ENCODE peak calls at places on chromosomes 12 and 14, in five cellular contexts. One of them, this sample, is unnamed.

GRCh38 chr12:122086641-122087285 is 8.2 kb downstream of the MLXIP start:
- DNase-seq in CD8-positive, alpha-beta T cell: no peak
- DNase-seq in fibroblast of mammary gland: no peak
- DNase-seq in cardiac fibroblast: no peak
- DNase-seq in AG09309: no peak
- DNase-seq in this sample: no peak

GRCh38 chr14:67962215-67962644 is 142.7 kb downstream of the RAD51B start:
- DNase-seq in CD8-positive, alpha-beta T cell: no peak
- DNase-seq in fibroblast of mammary gland: no peak
- DNase-seq in cardiac fibroblast: peak; percentile 75
- DNase-seq in AG09309: no peak
- DNase-seq in this sample: no peak

GRCh38 chr12:27193106-27193505 is 51.0 kb upstream of the STK38L start:
- DNase-seq in CD8-positive, alpha-beta T cell: no peak
- DNase-seq in fibroblast of mammary gland: peak; percentile 90
- DNase-seq in cardiac fibroblast: peak; percentile 75
- DNase-seq in AG09309: no peak
- DNase-seq in this sample: peak; percentile 65

GRCh38 chr12:27595231-27595642 is 71.2 kb downstream of the PPFIBP1 start:
- DNase-seq in CD8-positive, alpha-beta T cell: no peak
- DNase-seq in fibroblast of mammary gland: peak; percentile 88
- DNase-seq in cardiac fibroblast: peak; percentile 96
- DNase-seq in AG09309: peak; percentile 50
- DNase-seq in this sample: no peak

GRCh38 chr12:85805654-85806053 is 30.6 kb downstream of the RASSF9 start:
- DNase-seq in CD8-positive, alpha-beta T cell: no peak
- DNase-seq in fibroblast of mammary gland: peak; percentile 79
- DNase-seq in cardiac fibroblast: peak; percentile 50
- DNase-seq in AG09309: no peak
- DNase-seq in this sample: no peak

GRCh38 chr12:62536546-62536945 is 69.9 kb downstream of the MON2 start:
- DNase-seq in CD8-positive, alpha-beta T cell: no peak
- DNase-seq in fibroblast of mammary gland: no peak
- DNase-seq in cardiac fibroblast: no peak
- DNase-seq in AG09309: no peak
- DNase-seq in this sample: no peak

GRCh38 chr14:24310666-24311604 is at the start of gene LTB4R:
- DNase-seq in CD8-positive, alpha-beta T cell: peak; percentile 68
- DNase-seq in fibroblast of mammary gland: peak; percentile 69
- DNase-seq in cardiac fibroblast: peak; percentile 85
- DNase-seq in AG09309: no peak
- DNase-seq in this sample: no peak

GRCh38 chr14:58718226-58718625 is 80.5 kb downstream of the DACT1 start:
- DNase-seq in CD8-positive, alpha-beta T cell: no peak
- DNase-seq in fibroblast of mammary gland: no peak
- DNase-seq in cardiac fibroblast: no peak
- DNase-seq in AG09309: no peak
- DNase-seq in this sample: no peak

GRCh38 chr12:11860026-11860425 is 210.6 kb downstream of the ETV6 start:
- DNase-seq in CD8-positive, alpha-beta T cell: no peak
- DNase-seq in fibroblast of mammary gland: no peak
- DNase-seq in cardiac fibroblast: no peak
- DNase-seq in AG09309: no peak
- DNase-seq in this sample: no peak

GRCh38 chr14:70018713-70019201 is 139.5 kb downstream of the SMOC1 start:
- DNase-seq in CD8-positive, alpha-beta T cell: no peak
- DNase-seq in fibroblast of mammary gland: peak; percentile 28
- DNase-seq in cardiac fibroblast: peak; percentile 47
- DNase-seq in AG09309: no peak
- DNase-seq in this sample: no peak

GRCh38 chr12:50263832-50264231 is 19.5 kb downstream of the LIMA1 start:
- DNase-seq in CD8-positive, alpha-beta T cell: no peak
- DNase-seq in fibroblast of mammary gland: no peak
- DNase-seq in cardiac fibroblast: no peak
- DNase-seq in AG09309: no peak
- DNase-seq in this sample: no peak

GRCh38 chr12:124567035-124567672 is at the start of gene NCOR2:
- DNase-seq in CD8-positive, alpha-beta T cell: peak; percentile 55
- DNase-seq in fibroblast of mammary gland: no peak
- DNase-seq in cardiac fibroblast: no peak
- DNase-seq in AG09309: no peak
- DNase-seq in this sample: no peak

GRCh38 chr14:34872822-34873590 is 2.2 kb downstream of the BAZ1A start:
- DNase-seq in CD8-positive, alpha-beta T cell: no peak
- DNase-seq in fibroblast of mammary gland: peak; percentile 59
- DNase-seq in cardiac fibroblast: peak; percentile 57
- DNase-seq in AG09309: no peak
- DNase-seq in this sample: no peak

GRCh38 chr12:4690760-4691159 is 29.4 kb upstream of the GALNT8 start:
- DNase-seq in CD8-positive, alpha-beta T cell: no peak
- DNase-seq in fibroblast of mammary gland: no peak
- DNase-seq in cardiac fibroblast: no peak
- DNase-seq in AG09309: no peak
- DNase-seq in this sample: no peak

GRCh38 chr12:78340406-78340805 is 509.7 kb downstream of the NAV3 start:
- DNase-seq in CD8-positive, alpha-beta T cell: no peak
- DNase-seq in fibroblast of mammary gland: no peak
- DNase-seq in cardiac fibroblast: no peak
- DNase-seq in AG09309: no peak
- DNase-seq in this sample: no peak

GRCh38 chr14:77339407-77339806 is 18.6 kb downstream of the GSTZ1 start:
- DNase-seq in CD8-positive, alpha-beta T cell: no peak
- DNase-seq in fibroblast of mammary gland: peak; percentile 75
- DNase-seq in cardiac fibroblast: peak; percentile 21
- DNase-seq in AG09309: peak; percentile 34
- DNase-seq in this sample: no peak

GRCh38 chr12:32399045-32399372 is 349 bp upstream of the FGD4 start:
- DNase-seq in CD8-positive, alpha-beta T cell: no peak
- DNase-seq in fibroblast of mammary gland: no peak
- DNase-seq in cardiac fibroblast: no peak
- DNase-seq in AG09309: no peak
- DNase-seq in this sample: no peak

GRCh38 chr14:100433428-100433814 is 110.3 kb downstream of the SLC25A47 start:
- DNase-seq in CD8-positive, alpha-beta T cell: no peak
- DNase-seq in fibroblast of mammary gland: no peak
- DNase-seq in cardiac fibroblast: no peak
- DNase-seq in AG09309: no peak
- DNase-seq in this sample: no peak

GRCh38 chr14:77036484-77037337 is 8.2 kb upstream of the IRF2BPL start:
- DNase-seq in CD8-positive, alpha-beta T cell: no peak
- DNase-seq in fibroblast of mammary gland: no peak
- DNase-seq in cardiac fibroblast: no peak
- DNase-seq in AG09309: no peak
- DNase-seq in this sample: no peak

GRCh38 chr12:106461730-106462129 is 104.2 kb downstream of the POLR3B start:
- DNase-seq in CD8-positive, alpha-beta T cell: no peak
- DNase-seq in fibroblast of mammary gland: no peak
- DNase-seq in cardiac fibroblast: no peak
- DNase-seq in AG09309: no peak
- DNase-seq in this sample: no peak

GRCh38 chr12:24562761-24563392 is 386.0 kb downstream of the BCAT1 start:
- DNase-seq in CD8-positive, alpha-beta T cell: no peak
- DNase-seq in fibroblast of mammary gland: peak; percentile 43
- DNase-seq in cardiac fibroblast: peak; percentile 38
- DNase-seq in AG09309: no peak
- DNase-seq in this sample: no peak

GRCh38 chr14:105850853-105851581 is 324.6 kb downstream of the TMEM121 start:
- DNase-seq in CD8-positive, alpha-beta T cell: no peak
- DNase-seq in fibroblast of mammary gland: no peak
- DNase-seq in cardiac fibroblast: no peak
- DNase-seq in AG09309: no peak
- DNase-seq in this sample: no peak

GRCh38 chr12:880656-881055 is 68.8 kb downstream of the RAD52 start:
- DNase-seq in CD8-positive, alpha-beta T cell: no peak
- DNase-seq in fibroblast of mammary gland: no peak
- DNase-seq in cardiac fibroblast: no peak
- DNase-seq in AG09309: no peak
- DNase-seq in this sample: no peak

GRCh38 chr12:105257321-105257728 is 21.4 kb upstream of the APPL2 start:
- DNase-seq in CD8-positive, alpha-beta T cell: no peak
- DNase-seq in fibroblast of mammary gland: peak; percentile 95
- DNase-seq in cardiac fibroblast: peak; percentile 41
- DNase-seq in AG09309: peak; percentile 68
- DNase-seq in this sample: peak; percentile 66

GRCh38 chr12:81167694-81168093 is 89.8 kb downstream of the ACSS3 start:
- DNase-seq in CD8-positive, alpha-beta T cell: no peak
- DNase-seq in fibroblast of mammary gland: peak; percentile 20
- DNase-seq in cardiac fibroblast: peak; percentile 37
- DNase-seq in AG09309: no peak
- DNase-seq in this sample: no peak

GRCh38 chr14:77043177-77043983 is 14.9 kb upstream of the IRF2BPL start:
- DNase-seq in CD8-positive, alpha-beta T cell: peak; percentile 53
- DNase-seq in fibroblast of mammary gland: peak; percentile 95
- DNase-seq in cardiac fibroblast: peak; percentile 96
- DNase-seq in AG09309: peak; percentile 90
- DNase-seq in this sample: no peak

GRCh38 chr12:12495536-12495935 is 67.1 kb downstream of the DUSP16 start:
- DNase-seq in CD8-positive, alpha-beta T cell: no peak
- DNase-seq in fibroblast of mammary gland: no peak
- DNase-seq in cardiac fibroblast: no peak
- DNase-seq in AG09309: no peak
- DNase-seq in this sample: no peak

GRCh38 chr14:95526483-95527391 is 8.1 kb upstream of the GLRX5 start:
- DNase-seq in CD8-positive, alpha-beta T cell: no peak
- DNase-seq in fibroblast of mammary gland: peak; percentile 55
- DNase-seq in cardiac fibroblast: peak; percentile 66
- DNase-seq in AG09309: no peak
- DNase-seq in this sample: no peak

DNA sequence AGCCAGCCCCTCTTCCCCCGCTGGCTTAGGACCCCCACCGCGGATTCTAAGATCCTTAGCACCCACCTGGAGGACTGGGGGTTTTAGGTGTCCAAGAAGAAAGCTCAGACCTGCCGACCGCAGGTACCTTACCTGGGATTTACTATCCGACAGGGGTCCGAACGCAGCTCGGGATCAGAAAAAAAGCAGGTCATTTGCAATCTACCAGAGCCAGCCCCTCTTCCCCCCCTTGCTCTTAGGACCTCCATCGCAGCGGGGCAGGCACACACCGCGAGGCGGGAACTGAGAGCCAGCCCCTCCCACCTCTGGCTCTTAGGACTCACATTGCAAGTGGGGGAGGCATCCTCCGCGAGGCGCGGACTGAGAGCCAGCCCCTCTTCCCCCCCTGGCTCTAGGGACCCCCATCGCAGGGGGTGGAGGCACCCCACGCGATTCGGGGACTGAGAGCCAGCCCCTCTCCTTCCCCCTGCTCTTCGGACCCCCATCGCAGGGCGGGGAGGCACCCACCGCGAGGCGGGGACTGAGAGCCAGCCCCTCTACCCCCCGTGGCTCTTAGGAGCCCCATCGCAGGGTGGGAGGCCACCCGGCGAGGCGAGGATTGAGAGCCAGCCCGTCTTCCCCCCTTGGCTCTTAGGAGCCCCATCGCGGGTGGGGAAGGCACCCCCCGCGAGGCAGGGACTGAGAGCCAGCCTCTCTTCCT is 45.3 kb downstream of the DDX11 start:
- DNase-seq in CD8-positive, alpha-beta T cell: peak; percentile 45
- DNase-seq in fibroblast of mammary gland: no peak
- DNase-seq in cardiac fibroblast: peak; percentile 6
- DNase-seq in AG09309: no peak
- DNase-seq in this sample: no peak
- H3K4me3 ChIP-seq in CD8-positive, alpha-beta T cell: peak overlapping the region; percentile 52
- H3K4me3 ChIP-seq in fibroblast of mammary gland: no peak overlapping the region
- H3K4me3 ChIP-seq in cardiac fibroblast: no peak overlapping the region
- H3K4me3 ChIP-seq in AG09309: no peak overlapping the region
- H3K4me3 ChIP-seq in this sample: peak overlapping the region; percentile 6

GRCh38 chr14:37569729-37570128 is 25.3 kb downstream of the FOXA1 start:
- DNase-seq in CD8-positive, alpha-beta T cell: no peak
- DNase-seq in fibroblast of mammary gland: no peak
- DNase-seq in cardiac fibroblast: no peak
- DNase-seq in AG09309: no peak
- DNase-seq in this sample: no peak

GRCh38 chr14:37579250-37579649 is 15.8 kb downstream of the FOXA1 start:
- DNase-seq in CD8-positive, alpha-beta T cell: no peak
- DNase-seq in fibroblast of mammary gland: no peak
- DNase-seq in cardiac fibroblast: no peak
- DNase-seq in AG09309: no peak
- DNase-seq in this sample: no peak

GRCh38 chr14:37571391-37571790 is 23.7 kb downstream of the FOXA1 start:
- DNase-seq in CD8-positive, alpha-beta T cell: no peak
- DNase-seq in fibroblast of mammary gland: no peak
- DNase-seq in cardiac fibroblast: no peak
- DNase-seq in AG09309: no peak
- DNase-seq in this sample: no peak

GRCh38 chr14:37573355-37573754 is 21.7 kb downstream of the FOXA1 start:
- DNase-seq in CD8-positive, alpha-beta T cell: no peak
- DNase-seq in fibroblast of mammary gland: no peak
- DNase-seq in cardiac fibroblast: no peak
- DNase-seq in AG09309: no peak
- DNase-seq in this sample: no peak
- TF ChIP-seq CTCF in CD8-positive, alpha-beta T cell: no peak
- TF ChIP-seq CTCF in fibroblast of mammary gland: no peak
- TF ChIP-seq CTCF in cardiac fibroblast: no peak
- TF ChIP-seq CTCF in AG09309: no peak
- TF ChIP-seq CTCF in this sample: no peak

GRCh38 chr12:100954118-100954517 is 159.5 kb downstream of the ANO4 start:
- DNase-seq in CD8-positive, alpha-beta T cell: no peak
- DNase-seq in fibroblast of mammary gland: no peak
- DNase-seq in cardiac fibroblast: no peak
- DNase-seq in AG09309: no peak
- DNase-seq in this sample: no peak
- H3K4me3 ChIP-seq in CD8-positive, alpha-beta T cell: no peak overlapping the region
- H3K4me3 ChIP-seq in fibroblast of mammary gland: no peak overlapping the region
- H3K4me3 ChIP-seq in cardiac fibroblast: no peak overlapping the region
- H3K4me3 ChIP-seq in AG09309: no peak overlapping the region
- H3K4me3 ChIP-seq in this sample: no peak overlapping the region

GRCh38 chr12:77122236-77122635 is 56.9 kb upstream of the E2F7 start:
- DNase-seq in CD8-positive, alpha-beta T cell: no peak
- DNase-seq in fibroblast of mammary gland: peak; percentile 95
- DNase-seq in cardiac fibroblast: peak; percentile 88
- DNase-seq in AG09309: peak; percentile 93
- DNase-seq in this sample: peak; percentile 90

GRCh38 chr12:77122661-77123060 is 57.3 kb upstream of the E2F7 start:
- DNase-seq in CD8-positive, alpha-beta T cell: no peak
- DNase-seq in fibroblast of mammary gland: peak; percentile 29
- DNase-seq in cardiac fibroblast: peak; percentile 32
- DNase-seq in AG09309: no peak
- DNase-seq in this sample: no peak

GRCh38 chr12:77120156-77120555 is 54.8 kb upstream of the E2F7 start:
- DNase-seq in CD8-positive, alpha-beta T cell: no peak
- DNase-seq in fibroblast of mammary gland: peak; percentile 49
- DNase-seq in cardiac fibroblast: peak; percentile 34
- DNase-seq in AG09309: no peak
- DNase-seq in this sample: no peak

GRCh38 chr12:77120695-77121094 is 55.3 kb upstream of the E2F7 start:
- DNase-seq in CD8-positive, alpha-beta T cell: no peak
- DNase-seq in fibroblast of mammary gland: peak; percentile 58
- DNase-seq in cardiac fibroblast: peak; percentile 63
- DNase-seq in AG09309: no peak
- DNase-seq in this sample: no peak

DNA sequence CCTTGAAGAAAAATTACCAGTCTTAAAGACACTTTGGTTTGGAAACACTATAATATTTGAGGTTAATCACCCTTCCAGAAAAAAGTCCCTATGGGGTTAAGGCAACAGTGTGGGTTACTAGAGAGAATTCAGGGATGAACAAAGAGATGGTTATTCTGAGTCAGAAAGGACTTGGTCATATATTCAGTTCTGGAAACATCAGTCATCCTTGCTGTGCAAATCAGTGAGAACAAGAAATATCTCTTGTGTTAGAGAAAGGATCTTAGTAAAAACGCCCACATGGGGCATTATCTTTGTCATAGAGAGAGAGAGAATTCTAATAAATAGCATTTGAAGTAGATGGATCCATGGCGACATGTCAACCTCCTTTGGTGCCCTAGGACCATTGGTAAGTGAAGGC is 59.4 kb upstream of the E2F7 start:
- DNase-seq in CD8-positive, alpha-beta T cell: no peak
- DNase-seq in fibroblast of mammary gland: peak; percentile 87
- DNase-seq in cardiac fibroblast: no peak
- DNase-seq in AG09309: no peak
- DNase-seq in this sample: peak; percentile 38
- TF ChIP-seq CTCF in CD8-positive, alpha-beta T cell: no peak
- TF ChIP-seq CTCF in fibroblast of mammary gland: no peak
- TF ChIP-seq CTCF in cardiac fibroblast: no peak
- TF ChIP-seq CTCF in AG09309: no peak
- TF ChIP-seq CTCF in this sample: no peak

This sample was measured in AG04449.